ENCODE peak calls at places on chromosomes 3 and 15, in seven cellular contexts. Q is adipocyte; A is EH; D is midbrain; M is HTR-8/SVneo; U is right cardiac atrium; E is naive thymus-derived CD8-positive, alpha-beta T cell. S is an unnamed sample.

GRCh38 chr3:152556731-152557254 is 278.1 kb upstream of the P2RY1 start:
- DNase-seq in Q (peak), A (peak), D (no peak), M (peak), U (peak), E (no peak), S (no peak)

GRCh38 chr3:143283432-143284128 is 164.0 kb downstream of the CHST2 start:
- DNase-seq in Q (no peak), A (peak), D (no peak), M (no peak), U (no peak), E (no peak), S (no peak)

GRCh38 chr3:178405456-178405970 is 130.7 kb upstream of the KCNMB2 start:
- DNase-seq in Q (peak), A (peak), D (no peak), M (no peak), U (no peak), E (no peak), S (no peak)

GRCh38 chr3:79027593-79027992 is 740.2 kb downstream of the ROBO1 start:
- DNase-seq in Q (no peak), A (no peak), D (no peak), M (no peak), U (no peak), E (no peak), S (no peak)

GRCh38 chr3:69005071-69005816 is 8.2 kb downstream of the EOGT start:
- DNase-seq in Q (peak), A (peak), D (no peak), M (no peak), U (no peak), E (no peak), S (no peak)

GRCh38 chr15:89430530-89431341 is 65.6 kb downstream of the RHCG start:
- DNase-seq in Q (peak), A (peak), D (peak), M (peak), U (peak), E (peak), S (no peak)

GRCh38 chr15:29676961-29677402 is 145.3 kb downstream of the TJP1 start:
- DNase-seq in Q (peak), A (peak), D (no peak), M (no peak), U (no peak), E (no peak), S (no peak)

GRCh38 chr15:80744411-80744810 is 34.8 kb upstream of the CEMIP start:
- DNase-seq in Q (no peak), A (no peak), D (peak), M (no peak), U (no peak), E (no peak), S (no peak)

GRCh38 chr3:128491900-128492352 is 1.1 kb downstream of the GATA2 start:
- DNase-seq in Q (peak), A (peak), D (no peak), M (no peak), U (no peak), E (peak), S (no peak)

GRCh38 chr3:195820186-195820585 is 8.5 kb upstream of the MUC4 start:
- DNase-seq in Q (no peak), A (no peak), D (no peak), M (no peak), U (no peak), E (no peak), S (no peak)

GRCh38 chr3:190089711-190090110 is 31.0 kb downstream of the P3H2 start:
- DNase-seq in Q (no peak), A (no peak), D (no peak), M (no peak), U (no peak), E (no peak), S (no peak)

GRCh38 chr15:40081691-40082194 is 26.9 kb downstream of the BMF start:
- DNase-seq in Q (peak), A (peak), D (peak), M (peak), U (peak), E (no peak), S (no peak)

GRCh38 chr15:83626171-83626802 is 27.6 kb upstream of the ADAMTSL3 start:
- DNase-seq in Q (no peak), A (no peak), D (no peak), M (no peak), U (no peak), E (no peak), S (no peak)

GRCh38 chr3:28109829-28110228 is 131.6 kb upstream of the CMC1 start:
- DNase-seq in Q (no peak), A (no peak), D (no peak), M (no peak), U (no peak), E (no peak), S (no peak)

GRCh38 chr3:118932822-118933558 is 101.7 kb downstream of the IGSF11 start:
- DNase-seq in Q (peak), A (peak), D (no peak), M (no peak), U (peak), E (no peak), S (no peak)

GRCh38 chr15:93719941-93720351 is 511.4 kb upstream of the MCTP2 start:
- DNase-seq in Q (no peak), A (no peak), D (no peak), M (no peak), U (no peak), E (no peak), S (no peak)

GRCh38 chr15:89338036-89338435 is 3.4 kb upstream of the POLG start:
- DNase-seq in Q (no peak), A (no peak), D (no peak), M (no peak), U (no peak), E (no peak), S (no peak)

GRCh38 chr3:102038477-102039142 is 189.3 kb downstream of the NFKBIZ start:
- DNase-seq in Q (peak), A (peak), D (peak), M (no peak), U (no peak), E (no peak), S (peak)

GRCh38 chr3:190301591-190301990 is 20.7 kb downstream of the CLDN1 start:
- DNase-seq in Q (no peak), A (no peak), D (no peak), M (no peak), U (no peak), E (no peak), S (no peak)

GRCh38 chr15:97902140-97902780 is 58.2 kb upstream of the ARRDC4 start:
- DNase-seq in Q (no peak), A (peak), D (no peak), M (no peak), U (no peak), E (no peak), S (no peak)

GRCh38 chr15:64045774-64046346 is 425 bp downstream of the DAPK2 start:
- DNase-seq in Q (no peak), A (peak), D (no peak), M (no peak), U (peak), E (peak), S (no peak)

GRCh38 chr15:68366314-68366713 is 65.6 kb downstream of the ITGA11 start:
- DNase-seq in Q (no peak), A (no peak), D (no peak), M (no peak), U (no peak), E (no peak), S (no peak)

GRCh38 chr3:122458992-122459391 is 43.1 kb upstream of the WDR5B start:
- DNase-seq in Q (peak), A (peak), D (peak), M (peak), U (no peak), E (no peak), S (peak)

GRCh38 chr3:46659285-46659684 is 34.2 kb downstream of the ALS2CL start:
- DNase-seq in Q (peak), A (peak), D (no peak), M (no peak), U (no peak), E (no peak), S (no peak)

GRCh38 chr3:117910820-117911524 is 1123.7 kb downstream of the IGSF11 start:
- DNase-seq in Q (peak), A (no peak), D (no peak), M (no peak), U (no peak), E (no peak), S (no peak)

GRCh38 chr3:111610189-111610588 is 15.0 kb upstream of the ZBED2 start:
- DNase-seq in Q (no peak), A (no peak), D (no peak), M (no peak), U (no peak), E (peak), S (no peak)

GRCh38 chr3:135752851-135753250 is 212.7 kb upstream of the PPP2R3A start:
- DNase-seq in Q (no peak), A (peak), D (no peak), M (no peak), U (no peak), E (no peak), S (no peak)

GRCh38 chr3:110767156-110767555 is 304.5 kb upstream of the NECTIN3 start:
- DNase-seq in Q (no peak), A (peak), D (no peak), M (no peak), U (no peak), E (no peak), S (no peak)

GRCh38 chr3:71862374-71863145 is 77.6 kb upstream of the PROK2 start:
- DNase-seq in Q (peak), A (no peak), D (no peak), M (no peak), U (no peak), E (no peak), S (no peak)

GRCh38 chr3:118447326-118447725 is 587.3 kb downstream of the IGSF11 start:
- DNase-seq in Q (no peak), A (no peak), D (no peak), M (no peak), U (no peak), E (no peak), S (no peak)

GRCh38 chr3:139677341-139678155 is at the start of gene NMNAT3:
- DNase-seq in Q (peak), A (peak), D (peak), M (peak), U (peak), E (peak), S (no peak)